ENCODE peak calls at places on chromosomes 4 and X, in five cellular contexts. D is activated CD4-positive, alpha-beta T cell treated with anti-CD3 and anti-CD28 coated beads, Interleukin-2, amount 10 ng/mL, durations not matched to agents 7 days and 5 days; Q is esophagus squamous epithelium; B is colonic mucosa; N is lung microvascular endothelial cell. O is an unnamed sample.

GRCh38 chrX:149871940-149872339 is 9.0 kb upstream of the MAGEA8 start:
- DNase-seq in D (peak), Q (no peak), B (peak), N (peak), O (peak)

GRCh38 chrX:45860450-45860849 is 659.8 kb upstream of the DIPK2B start:
- DNase-seq in D (no peak), Q (no peak), B (no peak), N (no peak), O (no peak)

GRCh38 chrX:108268434-108269080 is 169.7 kb downstream of the COL4A6 start:
- DNase-seq in D (no peak), Q (no peak), B (no peak), N (peak), O (peak)

GRCh38 chr4:133156096-133156495 is 7.0 kb downstream of the PCDH10 start:
- DNase-seq in D (no peak), Q (no peak), B (no peak), N (no peak), O (no peak)

GRCh38 chr4:110787781-110788180 is 164.9 kb upstream of the PITX2 start:
- DNase-seq in D (no peak), Q (no peak), B (no peak), N (no peak), O (peak)

GRCh38 chr4:126969781-126970180 is 663.0 kb upstream of the INTU start:
- DNase-seq in D (no peak), Q (no peak), B (no peak), N (no peak), O (no peak)

GRCh38 chrX:10095698-10096432 is 60.9 kb upstream of the CLCN4 start:
- DNase-seq in D (no peak), Q (no peak), B (no peak), N (no peak), O (no peak)

GRCh38 chrX:960821-961220 is 251.6 kb downstream of the CRLF2 start:
- DNase-seq in D (no peak), Q (no peak), B (no peak), N (no peak), O (no peak)

GRCh38 chr4:22313974-22314373 is 201.9 kb downstream of the ADGRA3 start:
- DNase-seq in D (no peak), Q (no peak), B (no peak), N (no peak), O (no peak)

GRCh38 chr4:46270986-46271596 is 118.8 kb downstream of the GABRA2 start:
- DNase-seq in D (no peak), Q (no peak), B (no peak), N (peak), O (peak)

GRCh38 chr4:181176306-181176705 is 1066.9 kb upstream of the TENM3 start:
- DNase-seq in D (no peak), Q (no peak), B (no peak), N (no peak), O (peak)

GRCh38 chr4:101018836-101019235 is 328.5 kb downstream of the PPP3CA start:
- DNase-seq in D (no peak), Q (no peak), B (no peak), N (no peak), O (no peak)

GRCh38 chr4:47215759-47216158 is 184.4 kb downstream of the GABRB1 start:
- DNase-seq in D (no peak), Q (no peak), B (no peak), N (no peak), O (peak)

GRCh38 chr4:183158062-183158461 is 59.0 kb downstream of the WWC2 start:
- DNase-seq in D (no peak), Q (no peak), B (no peak), N (no peak), O (peak)

GRCh38 chrX:65874765-65875164 is 165.1 kb downstream of the VSIG4 start:
- DNase-seq in D (no peak), Q (no peak), B (no peak), N (no peak), O (peak)

O was measured in GM23248.